ENCODE peak calls at places on chromosomes 2 and 18, in ten cellular contexts. W is lung, T is AG10803, Q is foreskin fibroblast, S is fibroblast of pulmonary artery, I is cardiac fibroblast, C is fibroblast of the aortic adventitia, M is K562, F is MCF 10A, H is Calu3. L is an unnamed sample.
A peak's percentile ranks its signal among the peaks of the same experiment; 100 is the strongest.

GRCh38 chr2:112582314-112582746 is 2.1 kb upstream of the CHCHD5 start:
- DNase-seq in M (peak; percentile 34), F (peak; percentile 73), T (peak; percentile 69), H (peak; percentile 33), I (peak; percentile 82), W (no peak), S (peak; percentile 78), C (peak; percentile 82), Q (peak; percentile 72), L (peak; percentile 59)

GRCh38 chr2:109676346-109676897 is 62.3 kb downstream of the SOWAHC start:
- DNase-seq in Q (no peak), F (no peak), W (no peak), I (no peak), M (no peak), S (no peak), C (no peak), T (no peak), H (no peak), L (no peak)

GRCh38 chr18:13473751-13474150 is 252.6 kb downstream of the FAM210A start:
- DNase-seq in Q (no peak), W (no peak), H (no peak), T (no peak), F (no peak), M (no peak), S (no peak), C (no peak), I (no peak), L (no peak)

GRCh38 chr2:854460-854859 is 96.2 kb upstream of the SNTG2 start:
- DNase-seq in W (no peak), M (peak; percentile 56), H (peak; percentile 13), I (peak; percentile 8), C (no peak), S (peak; percentile 13), F (peak; percentile 30), T (peak; percentile 18), Q (peak; percentile 62), L (no peak)

GRCh38 chr2:163692081-163692480 is 43.7 kb downstream of the FIGN start:
- DNase-seq in F (no peak), C (peak; percentile 26), S (no peak), Q (no peak), T (no peak), M (no peak), I (peak; percentile 20), H (no peak), W (no peak), L (no peak)

GRCh38 chr2:44844651-44845270 is 96.7 kb upstream of the SIX3 start:
- DNase-seq in M (no peak), T (no peak), H (no peak), I (no peak), S (no peak), W (no peak), C (no peak), F (no peak), Q (peak; percentile 22), L (peak; percentile 1)

GRCh38 chr18:50475538-50476193 is 84.2 kb upstream of the MAPK4 start:
- DNase-seq in W (no peak), I (no peak), C (no peak), H (no peak), F (no peak), M (no peak), Q (no peak), S (no peak), T (no peak), L (no peak)

GRCh38 chr2:237448626-237449025 is 34.7 kb upstream of the COL6A3 start:
- DNase-seq in S (no peak), C (no peak), H (no peak), Q (no peak), I (no peak), F (no peak), M (no peak), T (no peak), W (no peak), L (no peak)

GRCh38 chr2:26542676-26543505 is 65.0 kb upstream of the OTOF start:
- DNase-seq in S (no peak), F (no peak), W (no peak), I (no peak), T (no peak), C (no peak), Q (no peak), H (peak; percentile 18), M (no peak), L (no peak)

GRCh38 chr2:23363268-23363667 is 21.7 kb upstream of the KLHL29 start:
- DNase-seq in F (no peak), Q (no peak), H (no peak), W (no peak), I (no peak), C (no peak), T (no peak), M (no peak), S (no peak), L (no peak)

GRCh38 chr18:28559511-28559910 is 382.6 kb upstream of the CDH2 start:
- DNase-seq in C (no peak), T (no peak), F (peak; percentile 26), I (no peak), Q (no peak), W (no peak), S (peak; percentile 18), H (no peak), M (no peak), L (no peak)

GRCh38 chr2:30915485-30915884 is 108.2 kb upstream of the CAPN13 start:
- DNase-seq in I (no peak), H (peak; percentile 66), T (peak; percentile 1), Q (peak; percentile 13), S (no peak), F (peak; percentile 21), M (peak; percentile 17), W (peak; percentile 38), C (no peak), L (no peak)
- TF ChIP-seq CTCF in I (no peak), H (peak; percentile 37), T (peak; percentile 9), Q (peak; percentile 27), S (no peak), F (no peak), M (peak; percentile 41), W (peak; percentile 2), C (peak; percentile 11), L (peak; percentile 41)

DNA sequence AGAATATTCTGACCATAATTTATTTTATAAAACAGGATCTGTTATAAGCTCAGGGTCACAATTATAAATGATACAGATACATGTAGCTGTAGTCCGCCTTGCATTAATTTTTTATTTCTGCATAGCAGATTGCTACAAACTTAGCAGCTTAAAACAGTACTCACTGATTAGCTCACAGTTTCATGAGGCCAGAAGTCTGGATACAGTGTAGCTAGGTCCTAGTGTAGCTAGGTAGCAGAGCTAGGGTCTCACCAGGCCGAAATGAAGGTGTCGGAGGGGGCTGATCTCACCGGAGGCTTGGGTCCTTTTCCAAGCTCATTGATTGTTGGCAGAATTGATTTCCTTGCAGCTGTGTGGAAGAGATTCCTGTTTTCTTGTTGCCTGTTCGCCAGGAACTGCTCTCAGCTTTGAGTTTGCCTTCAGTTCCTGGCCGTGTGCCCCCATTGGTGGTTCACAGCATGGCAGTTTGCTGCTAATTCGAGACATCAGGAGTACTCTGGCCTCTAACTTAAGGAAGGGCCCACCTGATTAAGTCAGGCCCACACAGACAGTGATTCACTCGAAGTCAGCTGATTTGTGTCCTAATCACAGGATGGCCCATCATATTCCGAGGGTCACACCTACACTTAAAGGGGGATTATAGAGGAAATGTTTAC is 18.4 kb downstream of the NAPG start:
- DNase-seq in H (no peak), Q (no peak), W (no peak), I (no peak), T (no peak), C (no peak), M (no peak), S (no peak), F (no peak), L (no peak)
- TF ChIP-seq CTCF in H (no peak), Q (no peak), W (no peak), I (no peak), T (no peak), C (no peak), M (no peak), S (no peak), F (no peak), L (no peak)

DNA sequence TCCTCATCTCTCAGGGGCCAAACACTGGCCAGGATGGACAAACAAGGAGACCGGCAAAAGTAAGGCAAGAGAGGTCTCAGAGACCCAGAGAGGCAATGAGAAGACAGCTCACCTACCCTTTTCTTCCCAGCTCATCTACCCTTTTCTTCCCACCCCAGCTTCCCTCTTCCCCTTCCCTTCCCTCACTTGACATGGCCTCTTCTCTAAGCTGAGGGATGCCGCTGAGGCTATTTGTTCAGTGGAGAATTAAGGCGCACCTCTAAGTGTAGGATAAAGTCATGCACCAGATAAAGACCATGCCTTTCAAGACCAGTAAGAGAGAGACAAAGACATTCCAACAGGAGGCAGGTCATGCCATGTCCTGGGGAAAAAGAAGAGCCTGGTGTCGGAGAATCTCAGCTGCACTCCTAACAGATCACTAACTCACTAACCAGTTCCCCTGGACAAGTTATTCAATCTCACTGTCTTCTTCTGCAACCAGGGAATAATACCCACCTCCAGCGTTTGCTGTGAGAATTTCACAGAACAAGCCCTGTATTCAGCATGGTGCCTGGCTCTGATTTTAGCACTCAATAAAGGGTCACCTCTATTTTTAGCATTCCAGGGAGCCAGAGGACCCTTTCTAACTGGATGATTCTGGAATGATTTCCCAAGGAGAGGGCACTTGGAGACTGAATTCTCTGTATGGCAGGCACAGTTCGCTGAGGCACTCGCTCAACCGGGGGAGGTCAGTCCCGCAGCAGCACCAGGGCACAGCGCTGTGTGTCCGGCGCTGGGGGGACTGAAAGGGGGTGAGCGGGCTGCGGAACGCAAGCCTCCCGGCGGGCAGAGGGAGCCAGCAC is 3.0 kb upstream of the FOSL2 start:
- DNase-seq in M (no peak), H (peak; percentile 68), C (no peak), T (no peak), F (no peak), Q (no peak), I (no peak), S (no peak), W (no peak), L (no peak)
- TF ChIP-seq CTCF in M (no peak), H (no peak), C (peak; percentile 20), T (peak; percentile 15), F (no peak), Q (no peak), I (no peak), S (no peak), W (no peak), L (no peak)

GRCh38 chr18:14978962-14979535 is 231.1 kb downstream of the ANKRD30B start:
- DNase-seq in H (peak; percentile 66), M (no peak), C (peak; percentile 61), T (peak; percentile 54), F (peak; percentile 81), I (no peak), W (peak; percentile 27), S (no peak), Q (peak; percentile 42), L (no peak)
- TF ChIP-seq CTCF in H (peak; percentile 47), M (no peak), C (peak; percentile 58), T (peak; percentile 57), F (peak; percentile 52), I (peak; percentile 39), W (no peak), S (no peak), Q (no peak), L (no peak)

DNA sequence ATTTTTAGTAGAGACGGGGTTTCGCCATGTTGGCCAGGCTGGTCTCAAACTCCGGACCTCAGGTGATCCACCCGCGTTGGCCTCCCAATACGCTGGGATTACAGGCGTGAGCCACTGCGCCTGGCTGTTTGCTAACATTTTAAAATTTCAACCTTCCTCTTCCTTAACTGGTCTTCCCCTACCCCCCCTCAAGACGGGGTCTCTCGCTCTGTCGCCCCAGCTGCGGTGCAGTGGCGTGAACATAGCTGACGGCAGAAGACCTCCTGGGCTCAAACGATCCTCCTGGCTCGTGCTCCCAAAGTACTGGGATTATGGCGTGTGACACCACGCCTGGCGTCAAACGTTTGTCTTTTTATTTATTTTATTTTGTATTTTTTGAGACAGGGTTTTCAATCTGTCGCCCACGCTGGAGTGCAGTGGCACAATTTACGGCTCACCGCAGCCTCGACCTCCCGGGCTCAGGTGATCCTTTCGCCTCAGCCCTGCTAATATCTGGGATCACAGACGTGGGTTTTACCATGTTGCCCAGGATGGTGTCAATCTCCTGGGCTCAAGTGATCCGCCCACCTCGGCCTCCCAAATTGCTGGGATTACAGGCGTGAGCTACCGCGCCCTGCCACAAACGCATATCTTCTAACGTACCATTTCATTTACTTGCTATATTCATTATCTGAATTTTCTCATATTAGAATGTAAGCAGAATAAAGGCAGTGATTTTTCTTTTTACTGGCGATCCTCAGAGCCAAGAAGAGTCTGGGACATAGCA is 984 bp upstream of the MSH2 start:
- DNase-seq in I (no peak), C (no peak), M (no peak), S (no peak), Q (no peak), F (no peak), T (no peak), H (no peak), W (no peak), L (no peak)
- TF ChIP-seq CTCF in I (no peak), C (no peak), M (no peak), S (no peak), Q (no peak), F (no peak), T (no peak), H (no peak), W (no peak), L (no peak)

L was measured in HFF-Myc.